ENCODE peak calls at places on chromosome 11, in six cellular contexts. U is PC-9; N is cardiac muscle cell; V is mammary epithelial cell; I is CD8-positive, alpha-beta T cell; P is DND-41. B is an unnamed sample.

GRCh38 chr11:36449566-36450390 is 60.3 kb downstream of the TRAF6 start:
- DNase-seq in N (peak; percentile 41), V (no peak), P (no peak), I (no peak), U (no peak), B (no peak)

GRCh38 chr11:72732329-72732728 is 19.9 kb downstream of the ARAP1 start:
- DNase-seq in U (no peak), N (no peak), P (no peak), V (no peak), I (no peak), B (no peak)

GRCh38 chr11:69113226-69113625 is 42.5 kb upstream of the SMIM38 start:
- DNase-seq in V (no peak), N (no peak), P (no peak), I (no peak), U (no peak), B (no peak)

GRCh38 chr11:23573430-23573829 is 713.2 kb upstream of the CCDC179 start:
- DNase-seq in V (no peak), P (no peak), N (no peak), U (no peak), I (no peak), B (peak; percentile 14)

GRCh38 chr11:33830903-33831648 is 56.8 kb upstream of the FBXO3 start:
- DNase-seq in P (no peak), I (no peak), N (no peak), V (peak; percentile 75), U (peak; percentile 74), B (no peak)

GRCh38 chr11:92224394-92225205 is at the start of gene FAT3:
- DNase-seq in N (peak; percentile 66), V (peak; percentile 26), P (no peak), U (no peak), I (no peak), B (peak; percentile 40)

GRCh38 chr11:87114093-87114492 is 76.4 kb downstream of the TMEM135 start:
- DNase-seq in V (no peak), P (no peak), N (peak; percentile 67), U (no peak), I (no peak), B (no peak)

GRCh38 chr11:10488121-10488580 is 33.1 kb downstream of the AMPD3 start:
- DNase-seq in I (no peak), U (peak; percentile 68), V (peak; percentile 84), P (no peak), N (no peak), B (no peak)

GRCh38 chr11:66595245-66595904 is 2.4 kb downstream of the CCS start:
- DNase-seq in U (no peak), N (peak; percentile 96), I (no peak), P (no peak), V (no peak), B (no peak)

GRCh38 chr11:62269654-62270278 is at the start of gene SCGB2A2:
- DNase-seq in P (no peak), V (peak; percentile 13), I (no peak), N (no peak), U (no peak), B (no peak)

GRCh38 chr11:94511932-94512781 is at the start of gene C11orf97:
- DNase-seq in N (peak; percentile 56), I (peak; percentile 53), U (peak; percentile 59), P (peak; percentile 43), V (peak; percentile 28), B (peak; percentile 45)

DNA sequence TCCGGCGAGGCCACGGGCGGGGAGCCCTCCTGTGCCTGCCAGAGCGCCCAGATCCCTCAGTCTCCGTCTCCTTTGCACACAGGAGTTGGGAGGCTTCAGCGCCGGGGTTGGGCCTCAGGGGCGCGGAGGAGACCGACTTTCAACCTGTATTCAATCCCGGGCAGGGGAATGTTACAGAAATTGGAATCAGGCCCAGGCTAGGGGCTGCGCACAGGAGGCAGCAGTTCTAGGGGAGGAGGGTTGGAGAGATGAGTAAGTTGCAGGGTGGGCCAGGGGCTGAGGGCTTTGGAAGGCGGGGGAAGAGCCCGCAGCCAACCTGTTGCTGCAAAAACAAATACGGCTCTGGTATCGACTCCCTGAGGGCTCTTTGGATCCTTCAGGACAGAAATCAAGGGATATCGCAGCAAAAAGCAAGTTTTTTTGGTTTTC is 651 bp upstream of the KCNA4 start:
- DNase-seq in U (no peak), V (no peak), P (no peak), I (no peak), N (no peak), B (no peak)
- H3K4me3 ChIP-seq in U (no peak overlapping the region), V (no peak overlapping the region), P (no peak overlapping the region), I (no peak overlapping the region), N (peak overlapping the region; percentile 76), B (no peak overlapping the region)

GRCh38 chr11:133999355-133999754 is 42.6 kb upstream of the IGSF9B start:
- DNase-seq in P (no peak), I (no peak), U (no peak), V (no peak), N (no peak), B (no peak)
- TF ChIP-seq CTCF in P (no peak), I (no peak), U (no peak), V (no peak), N (no peak), B (no peak)

DNA sequence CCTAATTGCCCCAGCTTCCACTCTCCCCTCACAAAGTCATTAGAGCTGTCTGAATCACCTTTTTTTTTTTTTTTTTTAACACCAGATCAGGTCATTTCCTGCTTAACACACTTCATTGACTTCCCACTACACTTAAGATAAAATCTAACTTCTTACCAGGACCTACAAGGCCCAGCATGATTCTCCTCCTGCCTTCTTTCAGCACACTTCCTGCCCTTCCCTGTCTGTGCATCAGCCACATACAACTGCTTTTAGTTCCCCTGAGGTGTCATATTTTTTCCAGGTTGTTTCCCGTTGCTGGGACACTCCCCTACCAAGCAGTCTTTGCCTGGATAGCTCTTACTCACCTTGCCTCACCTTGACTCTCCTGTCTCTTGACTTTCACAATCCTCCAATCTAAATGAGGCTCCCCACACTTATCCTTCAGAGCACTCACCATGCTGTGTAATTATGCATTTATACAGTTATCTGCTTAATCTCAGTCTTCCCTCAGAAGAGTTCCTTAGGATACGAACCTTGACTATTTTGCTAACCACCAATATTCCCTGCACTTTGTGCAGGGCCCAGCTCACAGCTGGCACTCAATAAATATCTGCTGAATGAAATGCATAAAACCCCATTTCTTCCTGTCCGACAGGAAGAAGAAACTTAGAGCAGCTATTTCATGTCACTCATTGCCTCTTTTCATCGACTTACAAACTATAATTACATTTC is 96.6 kb upstream of the AKIP1 start:
- DNase-seq in U (peak; percentile 92), N (no peak), P (peak; percentile 32), V (peak; percentile 95), I (no peak), B (no peak)
- H3K27ac ChIP-seq in U (peak overlapping the region; percentile 81), N (no peak overlapping the region), P (peak overlapping the region; percentile 17), V (peak overlapping the region; percentile 94), I (no peak overlapping the region), B (no peak overlapping the region)

GRCh38 chr11:96324912-96325311 is 18.1 kb downstream of the MAML2 start:
- DNase-seq in N (peak; percentile 84), V (peak; percentile 55), P (no peak), U (peak; percentile 97), I (no peak), B (peak; percentile 77)
- H3K4me3 ChIP-seq in N (no peak overlapping the region), V (no peak overlapping the region), P (no peak overlapping the region), U (peak overlapping the region; percentile 23), I (no peak overlapping the region), B (no peak overlapping the region)

GRCh38 chr11:119314748-119315138 is 2.2 kb downstream of the MCAM start:
- DNase-seq in U (no peak), V (no peak), I (no peak), N (no peak), P (no peak), B (no peak)

GRCh38 chr11:119316729-119317591 is at the start of gene MCAM:
- DNase-seq in N (peak; percentile 51), P (peak; percentile 39), I (no peak), V (peak; percentile 39), U (no peak), B (no peak)

GRCh38 chr11:119316017-119316728 is 757 bp downstream of the MCAM start:
- DNase-seq in I (no peak), U (no peak), V (peak; percentile 45), P (no peak), N (no peak), B (no peak)

GRCh38 chr11:119317592-119318239 is 786 bp upstream of the MCAM start:
- DNase-seq in N (peak; percentile 49), U (no peak), I (no peak), P (no peak), V (peak; percentile 44), B (no peak)

DNA sequence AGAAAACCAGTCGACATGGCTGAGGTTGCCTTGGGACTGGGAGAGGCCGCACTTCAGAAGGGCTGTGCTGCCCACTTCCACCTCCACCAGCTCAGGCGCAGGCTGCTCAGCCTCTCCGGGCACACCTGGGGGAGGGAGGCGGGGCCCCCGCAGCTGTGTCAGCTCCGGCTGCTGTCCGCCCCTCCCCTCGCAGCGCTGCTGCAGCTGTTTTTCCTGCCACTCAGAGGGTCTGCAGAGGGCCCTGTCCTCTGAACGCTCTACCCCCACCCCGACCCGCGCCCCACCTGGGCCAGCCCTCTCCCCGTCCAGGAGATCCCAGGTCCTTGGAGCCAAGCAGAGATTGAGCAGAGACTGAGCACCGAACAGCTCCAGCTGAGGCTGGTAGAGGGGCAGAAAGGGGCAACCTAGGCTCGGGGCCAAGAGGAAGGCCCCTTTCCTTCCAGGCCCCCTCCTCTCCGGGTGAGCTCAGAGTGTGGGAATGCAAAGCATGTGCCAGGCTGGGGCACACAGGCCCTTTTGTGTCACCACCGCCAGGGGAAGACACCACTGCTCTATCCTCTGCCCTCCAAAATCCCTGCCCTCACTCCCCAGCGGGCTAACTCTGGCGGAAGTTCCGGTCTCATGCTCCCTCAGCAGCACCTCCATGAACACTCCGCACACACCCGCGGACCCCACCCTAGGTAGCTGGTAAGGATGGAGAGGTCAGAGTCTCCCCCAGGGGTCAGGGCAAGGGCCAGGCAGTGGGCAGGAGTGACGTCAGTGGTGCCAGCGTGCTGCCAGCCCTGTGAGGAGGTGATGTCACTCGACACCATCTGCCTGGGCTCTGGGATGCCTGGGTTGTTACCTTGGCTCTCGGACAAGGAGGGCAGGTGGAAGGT is 1.6 kb downstream of the MCAM start:
- DNase-seq in P (peak; percentile 78), N (no peak), I (peak; percentile 52), U (peak; percentile 71), V (peak; percentile 56), B (no peak)
- TF ChIP-seq CTCF in P (no peak), N (no peak), I (no peak), U (peak; percentile 34), V (no peak), B (peak; percentile 25)

GRCh38 chr11:44217432-44217831 is 92.5 kb downstream of the ALX4 start:
- DNase-seq in P (no peak), N (no peak), I (no peak), V (no peak), U (no peak), B (no peak)
- H3K27ac ChIP-seq in P (no peak overlapping the region), N (no peak overlapping the region), I (no peak overlapping the region), V (no peak overlapping the region), U (no peak overlapping the region), B (no peak overlapping the region)